ENCODE peak calls at places on chromosomes 6 and 20, in five cellular contexts. Q is esophagus squamous epithelium, O is tibial nerve, V is uterus, E is A549. N is an unnamed sample.

GRCh38 chr6:106858653-106859092 is 115.9 kb downstream of the CD24 start:
- DNase-seq in Q (no peak), V (peak; percentile 63), O (no peak), E (peak; percentile 68), N (no peak)

GRCh38 chr6:158207452-158207788 is 39.3 kb downstream of the GTF2H5 start:
- DNase-seq in V (no peak), E (no peak), O (no peak), Q (no peak), N (no peak)

GRCh38 chr6:15036690-15037245 is 209.1 kb upstream of the JARID2 start:
- DNase-seq in Q (no peak), E (no peak), O (no peak), V (peak; percentile 14), N (no peak)

GRCh38 chr6:99330159-99330558 is 19.3 kb downstream of the FAXC start:
- DNase-seq in O (peak; percentile 52), Q (no peak), V (no peak), E (peak; percentile 66), N (peak; percentile 29)

GRCh38 chr20:63668351-63668750 is 10.2 kb downstream of the RTEL1 start:
- DNase-seq in Q (no peak), V (no peak), E (no peak), O (no peak), N (no peak)

GRCh38 chr6:196543-196942 is 95.7 kb upstream of the DUSP22 start:
- DNase-seq in O (no peak), E (no peak), V (no peak), Q (no peak), N (no peak)

GRCh38 chr6:132931937-132932336 is 117.6 kb downstream of the RPS12 start:
- DNase-seq in E (no peak), Q (no peak), V (no peak), O (no peak), N (no peak)

GRCh38 chr6:146741609-146742008 is 142.8 kb downstream of the ADGB start:
- DNase-seq in O (no peak), Q (no peak), V (no peak), E (no peak), N (no peak)

GRCh38 chr6:14951704-14952103 is 294.2 kb upstream of the JARID2 start:
- DNase-seq in O (no peak), Q (no peak), V (no peak), E (no peak), N (no peak)

GRCh38 chr6:135521431-135521830 is 23.9 kb upstream of the AHI1 start:
- DNase-seq in Q (no peak), E (no peak), V (no peak), O (no peak), N (no peak)

GRCh38 chr6:169976301-169977081 is 225.1 kb downstream of the ERMARD start:
- DNase-seq in Q (no peak), O (no peak), E (no peak), V (no peak), N (peak; percentile 13)

GRCh38 chr6:128519931-128520435 is 416 bp downstream of the PTPRK start:
- DNase-seq in V (peak; percentile 62), O (peak; percentile 20), E (peak; percentile 25), Q (no peak), N (no peak)

GRCh38 chr6:154500769-154501171 is 9.7 kb downstream of the CNKSR3 start:
- DNase-seq in E (no peak), V (no peak), O (no peak), Q (no peak), N (no peak)

GRCh38 chr6:105346052-105346451 is 56.8 kb downstream of the PREP start:
- DNase-seq in Q (no peak), E (peak; percentile 8), O (no peak), V (no peak), N (peak; percentile 6)

GRCh38 chr6:166258854-166259276 is 49.3 kb downstream of the PRR18 start:
- DNase-seq in V (no peak), O (peak; percentile 36), E (no peak), Q (no peak), N (peak; percentile 6)
- TF ChIP-seq POLR2A in V (no peak), O (no peak), E (no peak), Q (no peak), N (no peak)

DNA sequence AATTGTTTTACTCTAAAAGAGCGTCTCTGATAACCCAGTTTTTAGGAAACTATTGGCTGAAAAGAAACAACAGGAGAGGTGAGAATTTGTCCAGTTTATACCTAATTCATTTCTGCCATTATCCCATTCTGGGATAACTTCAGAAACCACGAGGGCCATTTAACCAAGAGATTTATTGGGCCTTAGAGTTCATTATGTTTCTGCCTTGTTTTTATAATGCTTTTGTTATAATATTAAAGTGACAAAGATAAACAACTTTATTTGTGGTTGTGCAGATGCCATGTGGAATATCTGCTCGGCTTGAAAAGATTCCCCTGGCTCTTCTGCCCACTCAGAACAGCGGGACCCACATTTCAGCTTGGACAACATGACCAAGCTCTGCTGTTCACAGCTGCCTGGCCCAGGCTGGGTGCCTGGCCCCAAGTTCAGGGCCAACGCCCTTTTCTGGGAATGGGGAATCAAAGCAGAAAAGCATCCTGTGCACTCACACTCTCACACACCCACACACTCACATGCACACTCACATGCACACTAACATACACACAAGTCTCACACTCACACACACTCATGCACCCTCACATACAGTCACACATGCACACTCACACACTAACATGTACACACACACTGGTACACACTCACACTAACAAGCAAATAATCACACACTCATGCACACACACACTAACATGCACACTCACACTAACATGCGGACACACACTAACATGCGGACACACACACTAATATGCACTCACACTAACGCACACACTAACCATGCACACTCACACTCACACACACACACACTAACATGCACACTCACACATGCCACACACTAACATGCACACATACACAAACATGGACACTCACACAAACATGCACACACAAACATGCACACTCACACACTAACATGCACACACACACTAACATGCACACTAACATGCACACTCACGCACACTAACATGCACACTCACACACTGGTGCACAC is 86.7 kb upstream of the NEDD9 start:
- DNase-seq in V (no peak), O (no peak), Q (no peak), E (peak; percentile 35), N (no peak)
- TF ChIP-seq POLR2A in V (no peak), O (no peak), Q (no peak), E (no peak), N (no peak)

GRCh38 chr20:43463133-43463863 is 5.6 kb downstream of the SRSF6 start:
- DNase-seq in O (no peak), Q (no peak), V (no peak), E (no peak), N (no peak)
- TF ChIP-seq POLR2A in O (no peak), Q (no peak), V (no peak), E (no peak), N (no peak)

GRCh38 chr20:50379049-50379990 is 130.9 kb upstream of the PTPN1 start:
- DNase-seq in V (peak; percentile 96), Q (peak; percentile 14), O (peak; percentile 95), E (no peak), N (no peak)
- TF ChIP-seq POLR2A in V (peak; percentile 32), Q (no peak), O (peak; percentile 61), E (no peak), N (no peak)

DNA sequence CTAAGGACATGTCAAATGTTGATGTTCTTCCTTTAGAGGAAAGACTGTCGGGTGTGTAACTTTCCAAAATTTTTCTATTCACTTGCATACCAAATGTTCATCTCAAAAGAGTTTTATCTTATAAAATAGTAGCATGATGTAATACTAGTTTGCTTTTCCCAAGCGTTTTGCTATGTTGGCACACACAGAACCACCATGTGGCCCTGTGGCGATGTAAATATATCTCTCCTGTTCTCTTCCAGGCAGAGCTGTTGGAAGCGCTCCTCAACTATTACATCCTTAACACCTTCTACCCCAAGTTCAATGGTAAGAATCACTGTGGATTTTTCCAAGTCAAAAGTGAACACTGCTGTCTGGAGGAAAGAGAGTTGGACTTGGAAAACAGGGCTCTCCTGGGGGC is 26.5 kb downstream of the LBP start:
- DNase-seq in O (no peak), V (no peak), Q (no peak), E (no peak), N (no peak)
- TF ChIP-seq POLR2A in O (no peak), V (no peak), Q (no peak), E (no peak), N (no peak)

DNA sequence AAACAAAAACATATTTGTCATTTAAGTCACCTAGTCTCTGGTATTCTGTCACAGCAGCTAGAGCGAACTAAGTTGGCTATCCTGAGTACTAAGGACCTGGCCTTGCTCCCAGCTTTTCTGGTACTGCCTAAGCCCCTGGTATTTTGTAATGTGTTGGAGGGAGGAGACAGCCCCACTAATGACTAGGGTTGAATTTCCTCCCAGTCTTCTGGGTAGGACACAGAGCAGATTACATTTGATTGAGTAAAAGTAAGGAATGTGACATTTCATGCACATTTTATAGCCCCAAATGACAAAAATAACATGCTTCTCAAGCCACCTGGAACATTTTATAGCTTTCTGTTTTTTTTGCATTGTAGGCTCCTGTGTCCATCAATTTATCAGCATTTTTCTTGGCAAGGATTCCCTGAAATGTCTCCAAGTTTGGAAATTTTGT is 47.9 kb upstream of the DDR1 start:
- DNase-seq in O (no peak), V (no peak), E (no peak), Q (no peak), N (no peak)
- TF ChIP-seq POLR2A in O (no peak), V (no peak), E (no peak), Q (no peak), N (no peak)

GRCh38 chr20:45964024-45964423 is 8.0 kb downstream of the ZNF335 start:
- DNase-seq in V (no peak), E (no peak), O (no peak), Q (no peak), N (no peak)
- TF ChIP-seq POLR2A in V (no peak), E (no peak), O (no peak), Q (no peak), N (no peak)

GRCh38 chr6:108558372-108559096 is 2.2 kb upstream of the FOXO3 start:
- DNase-seq in O (peak; percentile 97), V (peak; percentile 98), Q (peak; percentile 91), E (peak; percentile 99), N (peak; percentile 68)
- TF ChIP-seq POLR2A in O (peak; percentile 82), V (peak; percentile 92), Q (peak; percentile 81), E (no peak), N (peak; percentile 32)

GRCh38 chr6:34457747-34458462 is 8.0 kb upstream of the PACSIN1 start:
- DNase-seq in E (no peak), Q (no peak), V (no peak), O (no peak), N (no peak)
- TF ChIP-seq POLR2A in E (no peak), Q (no peak), V (no peak), O (no peak), N (no peak)

GRCh38 chr6:73506246-73506645 is 14.6 kb downstream of the EEF1A1 start:
- DNase-seq in O (no peak), V (no peak), E (no peak), Q (no peak), N (no peak)
- TF ChIP-seq POLR2A in O (no peak), V (no peak), E (no peak), Q (no peak), N (no peak)

N was measured in H54.